ENCODE peak calls at places on chromosomes 13 and 19, in ten cellular contexts. F is fibroblast of mammary gland; B is NCI-H146; N is D341Med; K is EL; D is NCI-H1436 treated with DMSO at 0.1 percent for 48 hours; J is CD8-positive, alpha-beta memory T cell; Z is T follicular helper cell; A is nucleus accumbens; R is ELR. L is an unnamed sample.

GRCh38 chr19:40139533-40140287 is 49.0 kb upstream of the ZNF780A start:
- DNase-seq in D (no peak), B (peak; percentile 50), N (peak; percentile 59), K (peak; percentile 45), R (peak; percentile 66), Z (no peak), A (no peak), J (no peak), F (peak; percentile 58), L (peak; percentile 7)

GRCh38 chr19:34960940-34961679 is 2.9 kb downstream of the ZNF792 start:
- DNase-seq in K (peak; percentile 45), A (no peak), F (no peak), R (peak; percentile 67), B (no peak), D (no peak), N (no peak), J (no peak), Z (no peak), L (no peak)

GRCh38 chr19:49469828-49470614 is 4.0 kb upstream of the FLT3LG start:
- DNase-seq in K (peak; percentile 30), R (no peak), B (no peak), J (peak; percentile 74), N (peak; percentile 55), Z (peak; percentile 61), F (no peak), D (no peak), A (no peak), L (no peak)

GRCh38 chr19:49613374-49613773 is 22.4 kb downstream of the PRR12 start:
- DNase-seq in J (no peak), A (no peak), N (no peak), F (peak; percentile 72), K (peak; percentile 47), B (peak; percentile 65), R (peak; percentile 66), D (no peak), Z (no peak), L (no peak)

GRCh38 chr19:45403781-45404556 is 900 bp downstream of the PPP1R13L start:
- DNase-seq in J (peak; percentile 48), D (no peak), R (peak; percentile 60), N (peak; percentile 70), F (no peak), Z (peak; percentile 50), K (peak; percentile 63), B (peak; percentile 52), A (no peak), L (no peak)

GRCh38 chr19:9306443-9306842 is 3.2 kb downstream of the ZNF699 start:
- DNase-seq in F (peak; percentile 84), A (no peak), D (no peak), N (no peak), J (no peak), K (peak; percentile 91), R (peak; percentile 82), B (no peak), Z (no peak), L (peak; percentile 25)

GRCh38 chr19:45773384-45773783 is 4.3 kb upstream of the SIX5 start:
- DNase-seq in J (no peak), A (no peak), Z (no peak), K (no peak), N (no peak), R (no peak), B (peak; percentile 16), F (no peak), D (no peak), L (no peak)

GRCh38 chr19:9966024-9966423 is 29.7 kb upstream of the OLFM2 start:
- DNase-seq in K (no peak), J (no peak), D (no peak), B (no peak), F (no peak), A (no peak), Z (no peak), N (no peak), R (no peak), L (no peak)

GRCh38 chr13:40181203-40181845 is 485.1 kb downstream of the FOXO1 start:
- DNase-seq in F (peak; percentile 89), D (no peak), Z (no peak), R (no peak), B (peak; percentile 5), J (no peak), A (no peak), N (no peak), K (no peak), L (peak; percentile 47)

GRCh38 chr19:4044927-4045557 is 21.7 kb downstream of the ZBTB7A start:
- DNase-seq in B (no peak), N (peak; percentile 73), F (no peak), R (no peak), K (no peak), A (no peak), J (no peak), D (no peak), Z (no peak), L (no peak)

L was measured in skeletal muscle cell.